ENCODE peak calls at places on chromosomes 16 and 17, in seven cellular contexts. P is lower leg skin, H is progenitor cell of endocrine pancreas, M is GM12864, U is nephron progenitor cell, E is BJ, S is OCI-LY7. R is an unnamed sample.

GRCh38 chr17:43907425-43907981 is at the start of gene MPP2:
- DNase-seq in S (peak; percentile 68), H (peak; percentile 72), P (no peak), E (no peak), U (peak; percentile 87), M (no peak), R (peak; percentile 37)

GRCh38 chr16:58054289-58054688 is 28.7 kb downstream of the MMP15 start:
- DNase-seq in U (no peak), E (no peak), P (no peak), S (no peak), H (no peak), M (no peak), R (no peak)

GRCh38 chr17:5618511-5618910 is 34.2 kb upstream of the NLRP1 start:
- DNase-seq in U (no peak), P (no peak), H (no peak), S (no peak), E (no peak), M (no peak), R (no peak)

GRCh38 chr17:20952183-20952582 is 90.6 kb downstream of the USP22 start:
- DNase-seq in E (no peak), U (no peak), S (no peak), H (no peak), P (no peak), M (no peak), R (no peak)

GRCh38 chr16:84928679-84929420 is 82.5 kb downstream of the ZDHHC7 start:
- DNase-seq in S (no peak), M (no peak), U (no peak), P (peak; percentile 69), E (no peak), H (no peak), R (no peak)

GRCh38 chr16:57600952-57601580 is 27.4 kb upstream of the ADGRG1 start:
- DNase-seq in H (no peak), S (no peak), M (no peak), P (peak; percentile 8), U (no peak), E (no peak), R (no peak)

GRCh38 chr16:47848481-47849109 is 307.2 kb downstream of the ABCC12 start:
- DNase-seq in P (no peak), M (no peak), H (no peak), U (no peak), S (no peak), E (no peak), R (peak; percentile 5)

GRCh38 chr17:51439395-51440229 is 179.3 kb downstream of the UTP18 start:
- DNase-seq in M (no peak), U (no peak), E (no peak), H (no peak), S (no peak), P (no peak), R (no peak)

GRCh38 chr17:54015734-54016133 is 193.0 kb downstream of the KIF2B start:
- DNase-seq in P (no peak), S (no peak), H (no peak), M (no peak), U (no peak), E (no peak), R (no peak)

GRCh38 chr16:13203725-13204124 is 302.3 kb downstream of the SHISA9 start:
- DNase-seq in H (no peak), S (no peak), M (no peak), E (no peak), P (no peak), U (no peak), R (no peak)

GRCh38 chr17:80319262-80319998 is 58.8 kb downstream of the RNF213 start:
- DNase-seq in E (no peak), P (no peak), U (no peak), H (no peak), S (no peak), M (no peak), R (no peak)

GRCh38 chr16:51540259-51540658 is 389.2 kb upstream of the SALL1 start:
- DNase-seq in U (no peak), M (no peak), H (no peak), E (no peak), P (no peak), S (no peak), R (peak; percentile 48)

GRCh38 chr17:265726-266125 is 84.3 kb upstream of the DOC2B start:
- DNase-seq in M (no peak), H (no peak), P (no peak), U (no peak), E (no peak), S (no peak), R (no peak)

GRCh38 chr16:80462902-80463301 is 77.9 kb upstream of the DYNLRB2 start:
- DNase-seq in U (no peak), E (no peak), H (no peak), P (no peak), S (no peak), M (no peak), R (no peak)

GRCh38 chr16:30654856-30655255 is 3.4 kb upstream of the FBRS start:
- DNase-seq in M (no peak), U (no peak), S (no peak), P (no peak), H (no peak), E (no peak), R (no peak)

GRCh38 chr17:64059756-64060155 is 39.3 kb upstream of the ICAM2 start:
- DNase-seq in E (no peak), S (no peak), M (no peak), U (no peak), P (no peak), H (no peak), R (no peak)

GRCh38 chr17:61768405-61768804 is 94.9 kb downstream of the BRIP1 start:
- DNase-seq in U (no peak), S (no peak), P (no peak), M (no peak), H (no peak), E (no peak), R (no peak)

GRCh38 chr16:71203631-71204030 is 26.9 kb downstream of the HYDIN start:
- DNase-seq in S (no peak), E (no peak), M (no peak), U (no peak), P (no peak), H (no peak), R (no peak)

GRCh38 chr17:31888124-31888523 is 13.4 kb downstream of the UTP6 start:
- DNase-seq in S (peak; percentile 57), U (no peak), H (no peak), P (peak; percentile 19), M (no peak), E (no peak), R (no peak)

GRCh38 chr17:43169561-43170139 is 1.4 kb upstream of the NBR1 start:
- DNase-seq in H (no peak), U (peak; percentile 35), P (peak; percentile 26), S (peak; percentile 25), M (no peak), E (no peak), R (peak; percentile 32)

GRCh38 chr17:76529224-76529642 is 8.3 kb downstream of the CYGB start:
- DNase-seq in E (peak; percentile 86), S (peak; percentile 50), U (no peak), M (no peak), H (no peak), P (peak; percentile 89), R (peak; percentile 77)

GRCh38 chr17:76528528-76529223 is 8.8 kb downstream of the CYGB start:
- DNase-seq in E (no peak), U (no peak), M (no peak), H (no peak), P (no peak), S (peak; percentile 85), R (no peak)

GRCh38 chr17:76529643-76530488 is 7.6 kb downstream of the CYGB start:
- DNase-seq in U (peak; percentile 54), E (no peak), H (no peak), S (peak; percentile 39), P (peak; percentile 74), M (no peak), R (peak; percentile 38)

GRCh38 chr17:76528156-76528527 is 9.4 kb downstream of the CYGB start:
- DNase-seq in E (no peak), H (no peak), U (no peak), M (no peak), S (peak; percentile 93), P (no peak), R (no peak)

DNA sequence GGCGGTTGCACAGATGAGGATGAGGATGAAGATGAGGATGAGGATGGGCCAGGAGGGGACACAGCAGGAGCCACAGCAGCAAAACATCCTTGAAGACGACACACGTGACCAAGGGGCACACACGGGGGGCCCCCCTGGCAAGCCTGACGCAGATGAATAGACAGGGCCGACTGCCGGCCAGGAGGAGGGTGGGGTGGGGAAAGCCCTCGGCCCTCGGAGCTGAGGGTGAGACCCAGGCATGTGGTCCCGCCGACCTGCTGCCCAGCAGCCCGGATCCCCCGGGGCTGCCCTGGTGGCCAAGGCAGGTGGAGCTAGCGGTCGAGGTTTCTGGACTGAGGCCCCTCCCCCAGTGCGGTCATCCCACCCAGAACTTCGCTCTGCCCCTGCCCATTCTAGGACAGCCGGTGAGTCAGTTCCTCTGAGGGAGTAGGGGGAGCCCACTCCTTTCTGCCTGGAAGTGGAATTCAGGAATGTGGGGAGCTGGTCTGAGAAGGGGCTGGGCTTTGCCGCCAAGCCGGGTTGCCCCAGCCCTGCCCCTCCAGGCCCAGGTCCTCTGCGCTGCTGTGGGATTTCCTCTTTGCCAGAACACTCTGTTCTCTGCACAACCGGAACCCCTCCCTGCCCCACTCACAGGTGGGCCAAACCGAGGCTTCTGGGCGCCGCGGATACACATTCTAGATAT is 9.9 kb downstream of the CYGB start:
- DNase-seq in S (peak; percentile 92), H (no peak), U (peak; percentile 62), P (no peak), E (no peak), M (no peak), R (no peak)
- TF ChIP-seq CTCF in S (no peak), H (no peak), U (no peak), P (no peak), E (peak; percentile 21), M (peak; percentile 17), R (no peak)

DNA sequence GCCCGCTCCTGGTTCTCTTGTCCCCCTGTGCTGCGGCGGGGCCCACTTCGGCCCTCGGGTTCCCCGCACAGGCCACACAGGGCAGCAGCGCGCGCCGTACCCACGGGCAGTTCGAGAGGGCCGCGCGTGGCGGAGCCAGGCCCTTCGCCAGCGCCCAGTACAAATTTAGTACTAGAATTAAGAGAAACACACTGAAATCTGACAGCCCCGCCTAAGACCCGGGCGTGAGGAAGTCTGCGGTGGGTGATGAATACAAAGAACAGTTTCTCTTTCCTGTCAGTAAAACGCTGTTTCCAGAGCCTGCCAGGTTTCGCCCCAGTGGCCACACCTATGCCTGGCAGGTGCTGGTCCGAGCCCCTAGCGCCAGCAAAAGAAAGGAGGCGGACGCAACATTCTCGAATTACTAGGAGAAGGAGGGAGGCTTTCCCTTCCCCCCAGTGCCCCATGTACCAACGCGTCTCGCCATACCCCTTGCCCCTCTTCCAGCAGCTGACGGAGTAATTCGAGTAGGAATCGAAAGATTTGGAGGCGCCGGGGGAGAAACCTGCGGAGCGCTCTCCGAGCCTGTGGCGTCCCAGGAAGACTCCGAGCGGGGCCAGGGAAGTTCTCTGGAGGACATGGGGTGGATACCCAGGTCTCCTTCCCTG is 591 bp upstream of the SLFN5 start:
- DNase-seq in E (no peak), M (peak; percentile 63), S (peak; percentile 57), H (peak; percentile 68), U (peak; percentile 53), P (peak; percentile 55), R (peak; percentile 23)
- TF ChIP-seq CTCF in E (no peak), M (peak; percentile 55), S (peak; percentile 47), H (peak; percentile 66), U (no peak), P (no peak), R (peak; percentile 54)

GRCh38 chr16:69555437-69555836 is 10.3 kb upstream of the NFAT5 start:
- DNase-seq in P (no peak), E (no peak), H (no peak), S (no peak), U (no peak), M (no peak), R (no peak)
- TF ChIP-seq CTCF in P (no peak), E (no peak), H (no peak), S (no peak), U (no peak), M (no peak), R (no peak)

GRCh38 chr17:82876602-82877391 is 37.0 kb upstream of the ZNF750 start:
- DNase-seq in S (no peak), M (no peak), U (peak; percentile 65), E (no peak), P (peak; percentile 82), H (peak; percentile 38), R (peak; percentile 71)
- TF ChIP-seq CTCF in S (peak; percentile 35), M (no peak), U (peak; percentile 17), E (peak; percentile 76), P (no peak), H (peak; percentile 49), R (peak; percentile 68)